ENCODE peak calls at places on chromosomes 7 and 10, in six cellular contexts. One of them, this sample, is unnamed.

GRCh38 chr7:151794508-151795167 is 82.3 kb downstream of the PRKAG2 start:
- DNase-seq in H1: no peak
- DNase-seq in GM12878: no peak
- DNase-seq in HepG2: no peak
- DNase-seq in K562: no peak
- DNase-seq in GM12891: no peak
- DNase-seq in this sample: no peak

GRCh38 chr7:34675749-34676374 is 17.8 kb downstream of the NPSR1 start:
- DNase-seq in K562: peak
- DNase-seq in GM12891: no peak
- DNase-seq in H1: no peak
- DNase-seq in HepG2: peak
- DNase-seq in GM12878: peak
- DNase-seq in this sample: no peak

GRCh38 chr7:127039541-127039940 is 213.2 kb downstream of the GRM8 start:
- DNase-seq in HepG2: no peak
- DNase-seq in K562: no peak
- DNase-seq in GM12891: no peak
- DNase-seq in GM12878: no peak
- DNase-seq in H1: no peak
- DNase-seq in this sample: no peak

GRCh38 chr7:42002654-42003053 is 234.4 kb downstream of the GLI3 start:
- DNase-seq in GM12878: no peak
- DNase-seq in HepG2: no peak
- DNase-seq in H1: no peak
- DNase-seq in GM12891: no peak
- DNase-seq in K562: no peak
- DNase-seq in this sample: no peak

GRCh38 chr10:89384474-89385324 is 6.8 kb downstream of the IFIT1B start:
- DNase-seq in GM12878: no peak
- DNase-seq in K562: no peak
- DNase-seq in HepG2: no peak
- DNase-seq in H1: no peak
- DNase-seq in GM12891: no peak
- DNase-seq in this sample: no peak

GRCh38 chr7:26399309-26399610 is 107.6 kb downstream of the SNX10 start:
- DNase-seq in H1: no peak
- DNase-seq in GM12891: no peak
- DNase-seq in GM12878: no peak
- DNase-seq in HepG2: no peak
- DNase-seq in K562: peak
- DNase-seq in this sample: no peak

GRCh38 chr10:5419466-5420094 is 7.2 kb downstream of the NET1 start:
- DNase-seq in H1: no peak
- DNase-seq in HepG2: no peak
- DNase-seq in GM12878: no peak
- DNase-seq in K562: no peak
- DNase-seq in GM12891: no peak
- DNase-seq in this sample: no peak

GRCh38 chr7:16034353-16034752 is 347.9 kb upstream of the MEOX2 start:
- DNase-seq in GM12878: no peak
- DNase-seq in HepG2: no peak
- DNase-seq in GM12891: no peak
- DNase-seq in K562: no peak
- DNase-seq in H1: no peak
- DNase-seq in this sample: no peak

GRCh38 chr10:121553861-121554264 is 44.4 kb downstream of the FGFR2 start:
- DNase-seq in HepG2: no peak
- DNase-seq in GM12891: no peak
- DNase-seq in GM12878: no peak
- DNase-seq in K562: no peak
- DNase-seq in H1: no peak
- DNase-seq in this sample: no peak

GRCh38 chr7:97021443-97022261 is 3.0 kb downstream of the DLX5 start:
- DNase-seq in H1: no peak
- DNase-seq in K562: no peak
- DNase-seq in GM12878: no peak
- DNase-seq in HepG2: no peak
- DNase-seq in GM12891: no peak
- DNase-seq in this sample: no peak

GRCh38 chr7:32580646-32581045 is 85.4 kb downstream of the AVL9 start:
- DNase-seq in GM12891: no peak
- DNase-seq in GM12878: no peak
- DNase-seq in HepG2: no peak
- DNase-seq in K562: no peak
- DNase-seq in H1: no peak
- DNase-seq in this sample: no peak

GRCh38 chr7:126605553-126605952 is 647.2 kb downstream of the GRM8 start:
- DNase-seq in GM12878: no peak
- DNase-seq in K562: no peak
- DNase-seq in H1: no peak
- DNase-seq in GM12891: no peak
- DNase-seq in HepG2: no peak
- DNase-seq in this sample: no peak

GRCh38 chr7:47180268-47180826 is 401.6 kb downstream of the TNS3 start:
- DNase-seq in HepG2: peak
- DNase-seq in GM12891: no peak
- DNase-seq in K562: peak
- DNase-seq in H1: no peak
- DNase-seq in GM12878: no peak
- DNase-seq in this sample: no peak

GRCh38 chr7:49822862-49823261 is 49.4 kb downstream of the VWC2 start:
- DNase-seq in HepG2: no peak
- DNase-seq in GM12878: no peak
- DNase-seq in GM12891: no peak
- DNase-seq in K562: no peak
- DNase-seq in H1: no peak
- DNase-seq in this sample: no peak

GRCh38 chr10:91296471-91296870 is 76.0 kb downstream of the PCGF5 start:
- DNase-seq in H1: no peak
- DNase-seq in GM12878: no peak
- DNase-seq in GM12891: no peak
- DNase-seq in HepG2: peak
- DNase-seq in K562: peak
- DNase-seq in this sample: no peak

GRCh38 chr10:54909165-54909564 is 108.1 kb upstream of the PCDH15 start:
- DNase-seq in GM12878: no peak
- DNase-seq in K562: no peak
- DNase-seq in H1: no peak
- DNase-seq in HepG2: no peak
- DNase-seq in GM12891: no peak
- DNase-seq in this sample: no peak

GRCh38 chr10:127977368-127978009 is 70.6 kb downstream of the PTPRE start:
- DNase-seq in GM12891: no peak
- DNase-seq in HepG2: no peak
- DNase-seq in H1: no peak
- DNase-seq in GM12878: no peak
- DNase-seq in K562: no peak
- DNase-seq in this sample: no peak

GRCh38 chr10:72124984-72125383 is 36.6 kb upstream of the SPOCK2 start:
- DNase-seq in K562: no peak
- DNase-seq in H1: no peak
- DNase-seq in GM12891: no peak
- DNase-seq in GM12878: no peak
- DNase-seq in HepG2: no peak
- DNase-seq in this sample: no peak

GRCh38 chr10:42960491-42961155 is 116.2 kb upstream of the RET start:
- DNase-seq in HepG2: no peak
- DNase-seq in K562: no peak
- DNase-seq in GM12878: no peak
- DNase-seq in H1: no peak
- DNase-seq in GM12891: no peak
- DNase-seq in this sample: no peak

GRCh38 chr10:132151286-132151950 is 35.3 kb upstream of the DPYSL4 start:
- DNase-seq in H1: no peak
- DNase-seq in GM12891: no peak
- DNase-seq in K562: no peak
- DNase-seq in GM12878: no peak
- DNase-seq in HepG2: no peak
- DNase-seq in this sample: no peak

GRCh38 chr7:111210996-111211395 is 120.1 kb downstream of the LRRN3 start:
- DNase-seq in GM12878: no peak
- DNase-seq in H1: no peak
- DNase-seq in K562: no peak
- DNase-seq in GM12891: no peak
- DNase-seq in HepG2: no peak
- DNase-seq in this sample: no peak

GRCh38 chr7:47474937-47475879 is 106.7 kb downstream of the TNS3 start:
- DNase-seq in GM12878: peak
- DNase-seq in HepG2: peak
- DNase-seq in GM12891: peak
- DNase-seq in H1: peak
- DNase-seq in K562: peak
- DNase-seq in this sample: peak

GRCh38 chr10:8061274-8062211 is 7.1 kb downstream of the GATA3 start:
- DNase-seq in K562: no peak
- DNase-seq in HepG2: no peak
- DNase-seq in GM12891: no peak
- DNase-seq in H1: no peak
- DNase-seq in GM12878: no peak
- DNase-seq in this sample: no peak

GRCh38 chr7:322111-322671 is 32.2 kb downstream of the FOXL3 start:
- DNase-seq in K562: peak
- DNase-seq in GM12878: no peak
- DNase-seq in GM12891: peak
- DNase-seq in H1: peak
- DNase-seq in HepG2: no peak
- DNase-seq in this sample: peak

GRCh38 chr7:71221549-71221948 is 89.6 kb downstream of the GALNT17 start:
- DNase-seq in GM12891: no peak
- DNase-seq in H1: no peak
- DNase-seq in HepG2: no peak
- DNase-seq in K562: no peak
- DNase-seq in GM12878: no peak
- DNase-seq in this sample: no peak

GRCh38 chr10:91540714-91541113 is 92.2 kb downstream of the PPP1R3C start:
- DNase-seq in GM12891: no peak
- DNase-seq in H1: no peak
- DNase-seq in GM12878: no peak
- DNase-seq in K562: no peak
- DNase-seq in HepG2: no peak
- DNase-seq in this sample: no peak

GRCh38 chr10:28806481-28806880 is 129.2 kb downstream of the BAMBI start:
- DNase-seq in K562: no peak
- DNase-seq in GM12878: no peak
- DNase-seq in GM12891: no peak
- DNase-seq in H1: no peak
- DNase-seq in HepG2: no peak
- DNase-seq in this sample: no peak

GRCh38 chr10:43420369-43421200 is 11.6 kb upstream of the HNRNPF start:
- DNase-seq in GM12891: peak
- DNase-seq in K562: peak
- DNase-seq in HepG2: peak
- DNase-seq in GM12878: no peak
- DNase-seq in H1: no peak
- DNase-seq in this sample: peak

GRCh38 chr10:17009228-17009700 is 120.3 kb downstream of the CUBN start:
- DNase-seq in GM12878: no peak
- DNase-seq in K562: no peak
- DNase-seq in HepG2: no peak
- DNase-seq in H1: no peak
- DNase-seq in GM12891: no peak
- DNase-seq in this sample: no peak
- TF ChIP-seq TAF1 in GM12878: no peak
- TF ChIP-seq TAF1 in K562: no peak
- TF ChIP-seq TAF1 in HepG2: no peak
- TF ChIP-seq TAF1 in H1: no peak
- TF ChIP-seq TAF1 in GM12891: no peak
- TF ChIP-seq TAF1 in this sample: no peak

DNA sequence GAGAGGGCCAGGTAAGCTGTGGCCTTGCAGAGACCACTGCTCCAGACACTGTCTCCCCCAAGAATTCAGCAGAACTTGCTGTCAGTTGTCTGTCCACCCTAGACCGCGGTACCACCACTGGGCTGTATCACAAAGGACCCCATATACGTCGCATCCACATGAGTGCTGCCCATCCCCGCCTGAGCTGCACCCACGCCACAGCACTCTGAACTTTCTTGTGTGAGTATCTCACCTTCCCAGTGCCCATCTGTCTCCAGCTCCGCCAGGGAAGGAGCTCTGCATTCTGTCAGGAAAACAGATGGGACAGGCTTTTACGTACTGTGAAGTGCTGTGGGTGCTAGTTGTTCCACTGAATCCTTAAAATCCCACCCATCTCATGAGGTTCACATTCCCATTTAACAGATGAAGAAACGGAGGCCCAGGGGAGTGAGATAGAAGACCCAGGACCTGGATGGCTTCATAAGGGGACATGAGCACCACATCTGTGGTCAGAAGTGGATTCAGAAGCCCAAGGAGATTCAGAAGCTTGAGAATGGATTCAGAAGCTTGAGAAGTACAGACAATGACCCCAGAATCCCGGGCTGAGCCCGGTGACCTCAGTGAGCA is 102.5 kb upstream of the ZMIZ1 start:
- DNase-seq in H1: no peak
- DNase-seq in K562: no peak
- DNase-seq in HepG2: no peak
- DNase-seq in GM12891: no peak
- DNase-seq in GM12878: no peak
- DNase-seq in this sample: no peak
- TF ChIP-seq POLR2A in H1: no peak
- TF ChIP-seq POLR2A in K562: no peak
- TF ChIP-seq POLR2A in HepG2: no peak
- TF ChIP-seq POLR2A in GM12891: no peak
- TF ChIP-seq POLR2A in GM12878: no peak
- TF ChIP-seq POLR2A in this sample: no peak

GRCh38 chr10:98058311-98058710 is 27.9 kb upstream of the CRTAC1 start:
- DNase-seq in GM12891: no peak
- DNase-seq in H1: no peak
- DNase-seq in K562: no peak
- DNase-seq in GM12878: no peak
- DNase-seq in HepG2: no peak
- DNase-seq in this sample: no peak
- TF ChIP-seq TAF1 in GM12891: no peak
- TF ChIP-seq TAF1 in H1: no peak
- TF ChIP-seq TAF1 in K562: no peak
- TF ChIP-seq TAF1 in GM12878: no peak
- TF ChIP-seq TAF1 in HepG2: no peak
- TF ChIP-seq TAF1 in this sample: no peak

DNA sequence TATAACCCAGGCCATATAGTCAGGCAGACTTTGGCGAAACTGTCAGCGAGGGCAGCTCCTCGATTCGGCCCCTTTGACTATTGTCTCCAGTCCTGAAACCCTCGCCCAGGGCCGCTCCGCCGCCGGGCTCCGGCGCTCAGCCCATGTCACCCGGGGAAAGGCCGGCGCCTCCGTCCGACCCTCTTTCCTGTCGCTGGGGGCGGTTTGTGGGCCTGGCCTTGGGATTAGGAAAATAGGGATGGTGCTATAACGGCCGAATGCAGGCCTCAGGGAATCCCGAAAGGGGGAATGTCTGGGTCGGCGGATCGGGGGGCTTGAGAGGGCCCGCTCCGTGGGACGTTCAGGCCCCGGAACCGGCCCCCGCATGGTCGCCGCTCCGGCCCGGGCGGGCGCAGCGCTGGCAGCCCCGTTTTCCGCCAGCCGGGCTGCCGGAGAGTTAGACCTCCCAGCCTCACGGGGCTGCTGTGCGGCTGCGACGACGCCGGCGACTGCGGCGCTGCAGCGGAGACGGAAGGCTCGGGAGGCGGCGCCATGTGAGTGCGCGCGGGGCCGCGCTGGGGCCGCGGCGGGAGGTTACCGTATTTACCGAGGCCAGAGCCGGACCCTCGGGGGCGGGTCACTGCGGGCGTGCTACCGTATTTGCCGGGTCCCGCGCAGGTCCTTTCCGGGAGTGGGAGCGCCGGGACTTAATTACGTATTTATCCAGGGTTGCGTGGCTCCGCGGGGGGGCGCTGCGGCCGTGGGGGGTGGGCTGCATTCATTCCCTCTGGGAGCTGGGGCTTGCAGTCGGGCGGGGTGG is 25.9 kb downstream of the ZNF775 start:
- DNase-seq in HepG2: peak
- DNase-seq in H1: no peak
- DNase-seq in GM12878: no peak
- DNase-seq in GM12891: peak
- DNase-seq in K562: peak
- DNase-seq in this sample: peak
- TF ChIP-seq POLR2A in HepG2: peak
- TF ChIP-seq POLR2A in H1: no peak
- TF ChIP-seq POLR2A in GM12878: peak
- TF ChIP-seq POLR2A in GM12891: peak
- TF ChIP-seq POLR2A in K562: peak
- TF ChIP-seq POLR2A in this sample: peak

This sample was measured in GM12892.